ENCODE peak calls at places on chromosome 22, in five cellular contexts. J is sigmoid colon, K is gastrocnemius medialis, S is right lobe of liver, G is IMR-90. L is an unnamed sample.

GRCh38 chr22:40482391-40482790 is 112.0 kb downstream of the SGSM3 start:
- DNase-seq in S (no peak), J (no peak), K (no peak), G (no peak), L (no peak)

GRCh38 chr22:19728836-19729235 is 5.5 kb downstream of the GP1BB start:
- DNase-seq in J (no peak), S (no peak), K (no peak), G (no peak), L (no peak)

GRCh38 chr22:37777122-37777687 is 30.5 kb upstream of the GCAT start:
- DNase-seq in J (peak; percentile 83), S (peak; percentile 73), K (peak; percentile 48), G (peak; percentile 94), L (peak; percentile 56)

GRCh38 chr22:39900306-39901227 is at the start of gene GRAP2:
- DNase-seq in K (no peak), G (no peak), S (no peak), J (no peak), L (no peak)

GRCh38 chr22:41762980-41763779 is 37.3 kb upstream of the CCDC134 start:
- DNase-seq in G (no peak), K (no peak), S (no peak), J (no peak), L (no peak)

GRCh38 chr22:49856343-49856742 is 2.7 kb downstream of the ZBED4 start:
- DNase-seq in S (no peak), K (no peak), J (no peak), G (no peak), L (no peak)

GRCh38 chr22:40855104-40855959 is 1.1 kb downstream of the ST13 start:
- DNase-seq in J (no peak), S (no peak), G (no peak), K (no peak), L (no peak)

GRCh38 chr22:41001722-41002122 is 50.5 kb downstream of the RBX1 start:
- DNase-seq in G (peak; percentile 44), J (no peak), S (no peak), K (no peak), L (no peak)

GRCh38 chr22:32765117-32765618 is 36.3 kb upstream of the TIMP3 start:
- DNase-seq in G (no peak), K (no peak), S (no peak), J (no peak), L (no peak)

GRCh38 chr22:29245626-29246385 is 22.0 kb downstream of the RHBDD3 start:
- DNase-seq in K (peak; percentile 53), G (peak; percentile 54), S (peak; percentile 67), J (peak; percentile 88), L (peak; percentile 82)

GRCh38 chr22:30423296-30423958 is 2.1 kb upstream of the MTFP1 start:
- DNase-seq in S (peak; percentile 63), J (peak; percentile 83), G (no peak), K (no peak), L (no peak)

GRCh38 chr22:36378080-36378788 is 9.5 kb downstream of the MYH9 start:
- DNase-seq in G (no peak), J (no peak), S (no peak), K (no peak), L (no peak)
- H3K4me1 ChIP-seq in G (peaks cover 40% of the 10 kb centered on the region), J (no peaks in the 10 kb centered on the region), S (peaks cover 69% of the 10 kb centered on the region), K (peaks cover 46% of the 10 kb centered on the region), L (peaks cover 15% of the 10 kb centered on the region)

GRCh38 chr22:34057726-34058125 is 137.4 kb upstream of the LARGE1 start:
- DNase-seq in S (no peak), J (no peak), K (no peak), G (no peak), L (no peak)

DNA sequence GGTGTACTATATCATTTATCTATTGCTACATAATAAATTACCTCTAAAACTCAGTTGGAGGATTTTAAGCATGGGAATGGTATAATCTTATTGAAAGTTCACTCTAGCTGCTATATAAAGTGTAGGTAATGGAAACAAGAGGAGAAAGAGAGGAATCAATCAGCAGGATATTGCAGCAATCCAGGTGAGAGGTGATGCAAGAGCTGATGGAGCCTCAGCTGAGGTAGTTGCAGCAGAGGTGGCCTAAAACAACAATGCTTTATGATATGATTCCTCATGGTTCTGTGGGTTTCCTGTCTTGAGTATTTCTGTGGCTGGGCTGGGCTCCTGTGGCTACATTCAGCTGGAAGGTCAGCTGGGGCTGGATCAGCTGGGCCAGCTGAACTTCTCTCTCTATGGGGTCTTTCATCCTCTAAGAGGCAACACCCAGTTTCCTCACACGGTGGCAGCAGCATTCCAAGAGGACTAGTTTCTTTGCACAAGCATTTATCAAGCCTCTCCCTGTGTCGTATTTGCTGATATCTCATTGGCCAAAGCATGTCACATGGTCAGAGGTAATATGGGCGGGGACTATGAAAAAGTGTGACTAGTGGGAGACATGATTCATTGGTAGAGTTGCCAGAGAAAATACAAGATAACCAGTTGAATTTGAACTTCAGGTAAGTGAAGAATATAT is 135.4 kb upstream of the LARGE1 start:
- DNase-seq in K (no peak), J (no peak), S (no peak), G (no peak), L (no peak)
- TF ChIP-seq CTCF in K (no peak), J (no peak), S (peak; percentile 16), G (no peak), L (no peak)

GRCh38 chr22:26479043-26479791 is 4.4 kb downstream of the HPS4 start:
- DNase-seq in G (no peak), S (no peak), J (no peak), K (no peak), L (no peak)

GRCh38 chr22:26481112-26481693 is 2.4 kb downstream of the HPS4 start:
- DNase-seq in K (no peak), S (no peak), G (no peak), J (no peak), L (no peak)

GRCh38 chr22:26481694-26482093 is 1.9 kb downstream of the HPS4 start:
- DNase-seq in K (no peak), J (no peak), G (no peak), S (no peak), L (no peak)

GRCh38 chr22:26480611-26480932 is 3.0 kb downstream of the HPS4 start:
- DNase-seq in G (no peak), S (no peak), K (no peak), J (no peak), L (no peak)

DNA sequence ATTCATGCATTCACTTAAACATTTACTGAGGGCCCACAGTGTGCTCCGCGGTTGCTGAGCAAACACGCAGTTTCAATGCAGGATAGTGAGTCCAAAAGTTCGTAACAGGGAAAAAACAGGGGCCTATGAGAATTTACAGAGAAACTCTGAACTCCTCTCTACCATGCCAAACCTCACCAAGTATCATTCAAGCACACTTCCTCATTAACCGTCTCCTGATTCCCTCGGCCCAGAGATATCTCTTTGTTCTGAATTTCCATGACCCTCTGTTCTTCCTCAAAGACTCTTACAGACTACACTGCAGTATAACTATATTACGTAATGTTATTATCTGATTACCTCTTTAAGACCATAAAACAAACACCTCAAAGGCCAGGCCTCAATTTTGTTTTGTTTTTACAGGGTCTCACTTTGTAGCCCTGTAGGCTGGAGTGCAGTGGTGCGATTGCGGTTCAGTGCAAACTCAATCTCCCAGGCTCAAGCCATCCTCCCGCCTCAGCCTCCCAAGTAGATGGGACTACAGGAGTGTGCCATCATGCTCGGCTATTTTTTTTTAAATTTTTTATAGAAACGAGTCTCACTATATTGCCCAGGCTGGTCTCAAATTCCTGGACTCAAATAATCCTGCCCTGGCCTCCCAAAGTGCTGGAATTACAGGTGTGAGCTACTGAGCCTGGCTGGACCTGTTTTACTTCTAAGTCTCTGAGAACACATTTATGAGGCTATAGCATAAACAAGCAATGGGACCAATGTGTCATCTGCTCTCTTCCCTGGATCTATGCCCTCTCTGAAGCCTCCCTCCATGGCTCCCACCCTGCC is 3.6 kb downstream of the HPS4 start:
- DNase-seq in S (no peak), G (no peak), K (no peak), J (no peak), L (no peak)
- TF ChIP-seq POLR2A in S (no peak), G (no peak), K (no peak), J (no peak), L (no peak)

GRCh38 chr22:35913925-35914324 is 114.7 kb downstream of the RBFOX2 start:
- DNase-seq in G (no peak), K (no peak), J (no peak), S (no peak), L (no peak)
- H3K4me1 ChIP-seq in G (peaks cover 12% of the 10 kb centered on the region), K (peaks cover 74% of the 10 kb centered on the region), J (no peaks in the 10 kb centered on the region), S (peaks cover 46% of the 10 kb centered on the region), L (peaks cover 26% of the 10 kb centered on the region)

GRCh38 chr22:26777402-26777801 is 120.0 kb downstream of the MIAT start:
- DNase-seq in K (peak; percentile 44), S (no peak), J (no peak), G (peak; percentile 5), L (no peak)

GRCh38 chr22:26781062-26781461 is 123.7 kb downstream of the MIAT start:
- DNase-seq in J (no peak), S (no peak), K (no peak), G (no peak), L (no peak)

GRCh38 chr22:26778372-26778771 is 121.0 kb downstream of the MIAT start:
- DNase-seq in J (no peak), S (no peak), K (no peak), G (no peak), L (no peak)

GRCh38 chr22:26779929-26780328 is 122.5 kb downstream of the MIAT start:
- DNase-seq in J (no peak), G (no peak), K (no peak), S (no peak), L (no peak)

DNA sequence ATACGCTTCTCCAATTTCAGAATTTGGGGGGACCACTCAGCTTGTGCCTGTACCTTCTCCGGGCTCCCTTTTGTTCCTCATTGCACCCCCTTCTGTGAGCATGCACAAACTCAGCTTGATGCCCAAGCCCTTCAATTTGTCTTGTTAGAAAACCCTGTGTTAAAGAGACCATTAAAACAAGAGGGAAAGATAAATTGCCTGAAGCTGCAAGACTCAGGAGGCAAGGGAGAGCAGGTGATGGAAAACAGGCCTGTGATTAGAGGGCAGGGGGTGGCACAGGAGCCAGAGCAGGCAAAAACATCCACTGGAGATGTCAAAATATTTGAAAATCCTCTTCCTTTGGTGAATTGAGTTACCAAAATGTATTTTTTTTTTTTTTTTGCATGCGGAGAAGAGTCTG is 121.7 kb downstream of the MIAT start:
- DNase-seq in G (no peak), K (no peak), J (no peak), S (no peak), L (no peak)
- TF ChIP-seq CTCF in G (no peak), K (no peak), J (no peak), S (no peak), L (no peak)

GRCh38 chr22:43491177-43491576 is 79.4 kb downstream of the MPPED1 start:
- DNase-seq in G (no peak), K (no peak), S (no peak), J (no peak), L (no peak)
- TF ChIP-seq POLR2A in G (no peak), K (no peak), S (no peak), J (no peak), L (no peak)

DNA sequence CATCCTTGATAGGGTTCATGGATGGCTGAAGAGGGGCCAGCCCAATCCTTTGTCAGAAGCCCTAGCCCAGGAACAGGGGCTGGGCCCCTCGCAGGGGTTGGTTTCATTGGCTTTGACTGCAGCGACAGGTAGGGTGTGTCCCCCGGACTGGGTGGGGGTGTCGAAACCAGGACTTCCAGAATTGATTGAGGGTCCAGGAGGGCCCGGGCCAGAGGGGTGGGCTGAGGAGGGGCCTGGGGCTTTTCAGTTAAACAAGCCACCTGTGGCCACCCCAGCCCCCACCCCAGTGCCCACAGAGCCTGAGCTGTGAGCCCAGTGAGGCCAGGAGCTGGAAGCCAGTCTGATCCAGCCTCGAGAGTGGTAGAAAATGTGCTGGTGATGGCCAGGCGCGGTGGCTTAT is 18.1 kb upstream of the PRR5 start:
- DNase-seq in G (no peak), J (no peak), S (no peak), K (no peak), L (no peak)
- H3K4me1 ChIP-seq in G (peaks cover 20% of the 10 kb centered on the region), J (no peaks in the 10 kb centered on the region), S (no peaks in the 10 kb centered on the region), K (peaks cover 9% of the 10 kb centered on the region), L (peaks cover 8% of the 10 kb centered on the region)

GRCh38 chr22:24791362-24791761 is 14.6 kb upstream of the SGSM1 start:
- DNase-seq in J (no peak), S (no peak), G (no peak), K (no peak), L (no peak)
- TF ChIP-seq CTCF in J (no peak), S (no peak), G (no peak), K (no peak), L (no peak)

L was measured in ovary.